ENCODE peak calls at places on chromosome 12, in six cellular contexts. U is T-helper 1 cell, J is Calu3, E is GM23248, A is activated gamma-delta T cell treated with Interleukin-2 at 50 U/mL for 16 hours, G is amniotic stem cell. M is an unnamed sample.

GRCh38 chr12:68335462-68335861 is 3.3 kb upstream of the MDM1 start:
- DNase-seq in J (no peak), E (no peak), U (no peak), A (no peak), G (no peak), M (no peak)

GRCh38 chr12:475286-475685 is 15.5 kb downstream of the B4GALNT3 start:
- DNase-seq in J (no peak), G (no peak), U (no peak), E (no peak), A (no peak), M (no peak)

GRCh38 chr12:79674629-79675028 is 16.1 kb downstream of the PAWR start:
- DNase-seq in A (no peak), U (no peak), J (no peak), G (no peak), E (peak), M (no peak)

GRCh38 chr12:72293701-72294100 is 21.5 kb downstream of the TRHDE start:
- DNase-seq in U (no peak), G (no peak), E (no peak), A (no peak), J (no peak), M (no peak)

GRCh38 chr12:79557690-79558315 is 133.0 kb downstream of the PAWR start:
- DNase-seq in A (no peak), J (no peak), E (peak), G (no peak), U (no peak), M (no peak)

GRCh38 chr12:52010152-52010622 is 3.4 kb downstream of the TAMALIN start:
- DNase-seq in G (no peak), E (peak), U (no peak), A (no peak), J (no peak), M (peak)

GRCh38 chr12:110741795-110742717 is 635 bp downstream of the PPP1CC start:
- DNase-seq in J (no peak), E (peak), U (no peak), G (peak), A (no peak), M (no peak)

GRCh38 chr12:65094722-65095121 is 26.4 kb downstream of the WIF1 start:
- DNase-seq in G (no peak), A (no peak), U (no peak), E (no peak), J (no peak), M (no peak)

GRCh38 chr12:45284096-45284901 is 68.4 kb downstream of the ANO6 start:
- DNase-seq in E (peak), G (peak), A (no peak), U (no peak), J (peak), M (no peak)

GRCh38 chr12:10940389-10940788 is 1.3 kb upstream of the TAS2R14 start:
- DNase-seq in J (peak), A (no peak), G (peak), E (peak), U (no peak), M (no peak)

GRCh38 chr12:48194780-48195179 is 8.3 kb downstream of the OR10AD1 start:
- DNase-seq in E (peak), J (no peak), A (no peak), U (no peak), G (no peak), M (no peak)

GRCh38 chr12:42507031-42507430 is 82.5 kb downstream of the PRICKLE1 start:
- DNase-seq in G (no peak), J (no peak), E (no peak), A (no peak), U (no peak), M (no peak)

GRCh38 chr12:20368653-20369163 is 371 bp downstream of the PDE3A start:
- DNase-seq in E (peak), U (no peak), A (no peak), G (peak), J (peak), M (peak)

GRCh38 chr12:75908961-75909699 is 122.4 kb downstream of the PHLDA1 start:
- DNase-seq in A (no peak), G (no peak), J (no peak), U (no peak), E (peak), M (peak)

GRCh38 chr12:25926536-25926935 is 31.9 kb upstream of the RASSF8 start:
- DNase-seq in U (no peak), E (no peak), A (no peak), G (no peak), J (no peak), M (no peak)

GRCh38 chr12:95413576-95413975 is 60.4 kb upstream of the METAP2 start:
- DNase-seq in G (no peak), A (no peak), E (peak), U (no peak), J (no peak), M (no peak)

GRCh38 chr12:18139989-18140596 is 50.1 kb upstream of the RERGL start:
- DNase-seq in J (no peak), E (peak), G (peak), U (no peak), A (no peak), M (no peak)

GRCh38 chr12:90589966-90590365 is 365.0 kb downstream of the CCER1 start:
- DNase-seq in E (peak), G (peak), A (no peak), U (no peak), J (no peak), M (no peak)

GRCh38 chr12:97148941-97149559 is 242.0 kb downstream of the NEDD1 start:
- DNase-seq in J (peak), G (no peak), U (peak), A (no peak), E (peak), M (peak)

GRCh38 chr12:116710367-116710766 is 27.5 kb downstream of the SPRING1 start:
- DNase-seq in G (no peak), E (no peak), A (no peak), U (no peak), J (no peak), M (no peak)

GRCh38 chr12:122646568-122647220 is 56.5 kb downstream of the HCAR2 start:
- DNase-seq in G (peak), J (no peak), U (no peak), E (peak), A (peak), M (peak)